ENCODE peak calls at places on chromosomes 16 and 17, in four cellular contexts. S is GM12878, D is K562, Z is IMR-90. O is an unnamed sample.

GRCh38 chr17:76079577-76080206 is 710 bp downstream of the ZACN start:
- DNase-seq in D (peak), S (no peak), Z (no peak), O (no peak)

GRCh38 chr17:67245694-67246397 is 850 bp upstream of the HELZ start:
- DNase-seq in D (peak), Z (no peak), S (no peak), O (peak)

GRCh38 chr16:53821487-53821886 is 117.5 kb downstream of the FTO start:
- DNase-seq in D (no peak), S (no peak), Z (peak), O (no peak)

GRCh38 chr16:49775581-49775980 is 80.3 kb downstream of the ZNF423 start:
- DNase-seq in D (no peak), S (no peak), Z (no peak), O (no peak)

GRCh38 chr16:71961066-71962039 is 38.8 kb downstream of the PKD1L3 start:
- DNase-seq in Z (peak), D (peak), S (peak), O (peak)

GRCh38 chr16:50265260-50265659 is 1.1 kb upstream of the ADCY7 start:
- DNase-seq in D (peak), S (no peak), Z (peak), O (peak)

GRCh38 chr16:10362077-10362863 is 23.6 kb upstream of the ATF7IP2 start:
- DNase-seq in S (peak), D (peak), Z (no peak), O (no peak)

GRCh38 chr16:1153480-1154160 is 714 bp downstream of the CACNA1H start:
- DNase-seq in S (no peak), D (peak), Z (no peak), O (no peak)

GRCh38 chr17:7177210-7177953 is 1.8 kb downstream of the ASGR1 start:
- DNase-seq in S (no peak), Z (peak), D (peak), O (peak)

GRCh38 chr17:55873017-55873758 is 122.3 kb downstream of the PCTP start:
- DNase-seq in D (no peak), S (no peak), Z (no peak), O (no peak)

GRCh38 chr16:54145881-54146280 is 140.7 kb downstream of the IRX3 start:
- DNase-seq in S (no peak), D (no peak), Z (no peak), O (no peak)

GRCh38 chr17:45895969-45896793 is 1.8 kb downstream of the MAPT start:
- DNase-seq in Z (no peak), D (no peak), S (no peak), O (no peak)

GRCh38 chr16:73365010-73365409 is 317.1 kb upstream of the ZFHX3 start:
- DNase-seq in D (no peak), Z (peak), S (no peak), O (no peak)

DNA sequence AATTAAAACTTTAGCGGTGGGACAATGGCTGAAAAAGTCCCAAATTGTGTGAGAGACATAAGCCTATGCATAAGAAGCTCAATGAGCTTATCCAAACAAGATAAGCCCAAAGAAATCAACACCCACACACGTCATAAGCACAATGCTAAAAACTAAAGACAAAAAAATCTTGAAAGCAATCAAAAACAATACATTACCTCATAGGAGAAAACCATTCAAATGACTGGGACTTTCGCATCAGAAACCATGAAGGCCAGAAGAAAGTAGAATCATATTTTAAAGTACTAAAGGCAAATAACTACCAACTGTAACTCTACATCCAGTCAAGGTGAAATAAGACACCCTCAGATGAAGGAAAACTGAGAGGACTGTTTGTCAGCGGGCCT is 50.2 kb downstream of the ZCCHC14 start:
- DNase-seq in S (no peak), D (no peak), Z (peak), O (no peak)
- TF ChIP-seq ELK1 in S (no peak), D (no peak), Z (no peak), O (no peak)

GRCh38 chr17:3843935-3844516 is 2.0 kb downstream of the NCBP3 start:
- DNase-seq in Z (no peak), D (peak), S (no peak), O (peak)
- TF ChIP-seq ELK1 in Z (no peak), D (no peak), S (no peak), O (no peak)

GRCh38 chr17:73318427-73318813 is 6.6 kb upstream of the CDC42EP4 start:
- DNase-seq in D (no peak), S (no peak), Z (no peak), O (no peak)

GRCh38 chr17:73318861-73319260 is 7.1 kb upstream of the CDC42EP4 start:
- DNase-seq in S (no peak), D (no peak), Z (no peak), O (no peak)

GRCh38 chr17:73317554-73318426 is 6.0 kb upstream of the CDC42EP4 start:
- DNase-seq in D (peak), S (no peak), Z (no peak), O (no peak)

GRCh38 chr17:73319766-73320165 is 8.0 kb upstream of the CDC42EP4 start:
- DNase-seq in D (no peak), S (no peak), Z (no peak), O (no peak)

DNA sequence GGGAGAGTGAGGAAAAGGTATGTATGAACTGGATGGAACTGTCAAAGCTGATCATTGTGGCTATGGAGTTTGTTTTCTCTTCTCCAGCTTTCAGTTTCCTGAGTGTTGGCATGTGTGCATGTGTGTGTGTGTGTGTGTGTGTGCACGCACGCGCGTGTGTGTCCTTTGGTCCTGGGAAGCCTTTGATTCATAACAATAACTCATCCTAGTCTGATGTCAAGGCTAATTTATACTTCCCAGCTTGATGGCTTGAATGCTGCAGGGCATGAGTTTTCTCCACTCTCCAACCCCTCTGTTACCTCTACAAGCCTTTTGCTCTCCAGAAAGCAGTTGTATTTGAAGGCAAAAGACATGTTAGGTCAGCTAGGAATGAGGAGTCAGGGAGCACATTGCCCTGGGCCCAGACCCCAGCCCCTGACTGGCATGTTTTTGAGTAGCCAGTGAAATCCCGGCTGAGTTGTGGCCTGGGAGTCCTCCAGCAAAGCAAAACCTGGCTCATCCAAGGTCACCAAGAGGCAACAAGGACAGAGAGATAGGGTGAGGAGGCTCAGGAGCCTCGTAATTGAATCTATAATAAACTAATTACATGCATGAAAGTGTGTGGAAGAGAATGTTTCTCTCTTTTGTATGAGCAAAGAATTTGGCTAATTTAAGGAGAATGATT is 8.9 kb upstream of the CDC42EP4 start:
- DNase-seq in S (no peak), Z (no peak), D (no peak), O (no peak)
- TF ChIP-seq ELK1 in S (no peak), Z (no peak), D (no peak), O (no peak)

GRCh38 chr17:80024206-80024972 is 11.3 kb downstream of the TBC1D16 start:
- DNase-seq in S (no peak), D (no peak), Z (no peak), O (no peak)
- TF ChIP-seq ELK1 in S (no peak), D (no peak), Z (no peak), O (no peak)

O was measured in A549.